ENCODE peak calls at places on chromosome 2, in ten cellular contexts. D is activated CD8-positive, alpha-beta memory T cell treated with anti-CD3 and anti-CD28 coated beads, Interleukin-2, amount 50 U/mL, for 4 hours; L is cardiac muscle cell; W is skeletal muscle cell; M is A673; Z is HL-60; T is ELR; X is mammary epithelial cell; V is progenitor cell of endocrine pancreas; U is smooth muscle cell of the brain vasculature. E is an unnamed sample.

GRCh38 chr2:171966268-171966667 is 33.5 kb upstream of the METAP1D start:
- DNase-seq in U (no peak), M (no peak), T (no peak), V (no peak), L (no peak), X (no peak), W (no peak), Z (no peak), D (no peak), E (no peak)

GRCh38 chr2:11667866-11668637 is 1.9 kb downstream of the NTSR2 start:
- DNase-seq in T (no peak), U (no peak), D (no peak), Z (no peak), V (no peak), L (no peak), M (no peak), X (no peak), W (no peak), E (no peak)

GRCh38 chr2:152342259-152343046 is 7.5 kb downstream of the FMNL2 start:
- DNase-seq in X (no peak), L (no peak), W (no peak), D (no peak), V (no peak), M (no peak), Z (no peak), T (no peak), U (no peak), E (no peak)

GRCh38 chr2:239114119-239114581 is 266.3 kb downstream of the TWIST2 start:
- DNase-seq in X (no peak), T (no peak), W (peak; percentile 6), M (peak; percentile 28), D (no peak), L (peak; percentile 70), Z (peak; percentile 7), V (no peak), U (no peak), E (peak; percentile 37)

GRCh38 chr2:43028188-43028587 is 198.2 kb downstream of the ZFP36L2 start:
- DNase-seq in T (no peak), D (no peak), L (no peak), Z (no peak), M (no peak), V (no peak), W (no peak), X (no peak), U (no peak), E (no peak)

GRCh38 chr2:160306985-160307384 is 106.9 kb upstream of the ITGB6 start:
- DNase-seq in Z (no peak), M (no peak), D (no peak), L (peak; percentile 92), X (no peak), W (peak; percentile 76), T (peak; percentile 75), U (no peak), V (no peak), E (peak; percentile 72)

GRCh38 chr2:80392446-80392845 is 87.9 kb upstream of the LRRTM1 start:
- DNase-seq in V (no peak), D (no peak), L (peak; percentile 2), M (no peak), X (no peak), U (no peak), T (peak; percentile 2), Z (no peak), W (no peak), E (no peak)

GRCh38 chr2:63050186-63050915 is at the start of gene OTX1:
- DNase-seq in U (no peak), Z (peak; percentile 84), D (peak; percentile 57), L (no peak), T (peak; percentile 87), X (peak; percentile 86), M (peak; percentile 90), W (no peak), V (peak; percentile 79), E (no peak)

GRCh38 chr2:181304011-181304844 is 153.0 kb upstream of the ITGA4 start:
- DNase-seq in Z (peak; percentile 72), T (no peak), D (no peak), U (no peak), V (no peak), W (no peak), X (no peak), M (peak; percentile 1), L (no peak), E (no peak)

GRCh38 chr2:159046966-159047365 is 78.5 kb downstream of the TANC1 start:
- DNase-seq in D (no peak), Z (no peak), L (peak; percentile 87), U (no peak), M (no peak), T (no peak), W (no peak), V (no peak), X (no peak), E (peak; percentile 78)

GRCh38 chr2:225010804-225011203 is 31.5 kb downstream of the DOCK10 start:
- DNase-seq in D (no peak), Z (no peak), V (no peak), T (peak; percentile 96), X (peak; percentile 85), U (peak; percentile 23), W (peak; percentile 47), L (peak; percentile 41), M (no peak), E (peak; percentile 81)

GRCh38 chr2:70851704-70852103 is 16.1 kb upstream of the CD207 start:
- DNase-seq in X (peak; percentile 4), M (no peak), D (no peak), V (no peak), W (no peak), L (peak; percentile 12), Z (peak; percentile 51), T (peak; percentile 31), U (no peak), E (no peak)

GRCh38 chr2:166900700-166901099 is 12.4 kb downstream of the XIRP2 start:
- DNase-seq in Z (no peak), D (no peak), T (peak; percentile 64), V (no peak), X (peak; percentile 3), U (no peak), M (peak; percentile 5), L (peak; percentile 11), W (peak; percentile 5), E (peak; percentile 27)

GRCh38 chr2:240250150-240250984 is 109.9 kb upstream of the OTOS start:
- DNase-seq in V (no peak), T (no peak), Z (no peak), X (no peak), M (no peak), L (no peak), D (no peak), W (no peak), U (no peak), E (no peak)

GRCh38 chr2:160472839-160473251 is 20.8 kb downstream of the RBMS1 start:
- DNase-seq in U (no peak), W (peak; percentile 56), M (peak; percentile 47), V (no peak), Z (no peak), X (no peak), L (no peak), T (peak; percentile 68), D (no peak), E (peak; percentile 64)

GRCh38 chr2:61253136-61253535 is 91.1 kb downstream of the C2orf74 start:
- DNase-seq in V (no peak), X (peak; percentile 13), W (no peak), D (no peak), L (no peak), Z (no peak), M (no peak), T (peak; percentile 73), U (no peak), E (no peak)

GRCh38 chr2:201643216-201643651 is at the start of gene TMEM237:
- DNase-seq in U (no peak), D (peak; percentile 64), T (peak; percentile 61), Z (no peak), V (peak; percentile 41), X (peak; percentile 63), L (peak; percentile 53), M (peak; percentile 51), W (no peak), E (no peak)

E was measured in astrocyte of the spinal cord.